ENCODE peak calls at places on chromosomes 13 and 19, in nine cellular contexts. X, D, E, N, M, Y, Q, R and P are unnamed samples.

GRCh38 chr19:16349551-16350171 is 25.0 kb downstream of the KLF2 start:
- DNase-seq in X (no peak), D (no peak), E (no peak), N (no peak), M (no peak), Y (no peak), Q (no peak), R (no peak), P (no peak)

GRCh38 chr13:25217023-25217909 is 45.2 kb upstream of the AMER2 start:
- DNase-seq in X (no peak), D (no peak), E (peak; percentile 51), N (peak; percentile 70), M (peak; percentile 2), Y (no peak), Q (peak; percentile 51), R (peak; percentile 73), P (no peak)

GRCh38 chr13:48492123-48493075 is 40.5 kb downstream of the RCBTB2 start:
- DNase-seq in X (peak; percentile 69), D (peak; percentile 63), E (no peak), N (peak; percentile 18), M (no peak), Y (peak; percentile 59), Q (no peak), R (no peak), P (peak; percentile 85)

GRCh38 chr19:49057636-49058234 is at the start of gene CGB7:
- DNase-seq in X (peak; percentile 64), D (peak; percentile 81), E (peak; percentile 69), N (peak; percentile 35), M (peak; percentile 70), Y (peak; percentile 21), Q (peak; percentile 35), R (peak; percentile 60), P (peak; percentile 63)

GRCh38 chr13:45393941-45394570 is 24.1 kb downstream of the SLC25A30 start:
- DNase-seq in X (no peak), D (peak; percentile 53), E (peak; percentile 79), N (peak; percentile 54), M (peak; percentile 56), Y (no peak), Q (peak; percentile 34), R (peak; percentile 57), P (no peak)

GRCh38 chr19:19256072-19256969 is 16.8 kb downstream of the TM6SF2 start:
- DNase-seq in X (no peak), D (no peak), E (peak; percentile 73), N (no peak), M (no peak), Y (no peak), Q (no peak), R (no peak), P (no peak)

GRCh38 chr19:8900421-8900820 is 68.2 kb downstream of the MBD3L1 start:
- DNase-seq in X (no peak), D (no peak), E (no peak), N (no peak), M (no peak), Y (no peak), Q (no peak), R (no peak), P (no peak)

GRCh38 chr19:31533114-31533513 is 183.9 kb upstream of the TSHZ3 start:
- DNase-seq in X (no peak), D (no peak), E (no peak), N (no peak), M (no peak), Y (no peak), Q (no peak), R (no peak), P (peak; percentile 30)

GRCh38 chr13:98798849-98799645 is 46.6 kb upstream of the SLC15A1 start:
- DNase-seq in X (no peak), D (no peak), E (no peak), N (peak; percentile 61), M (no peak), Y (no peak), Q (peak; percentile 49), R (no peak), P (no peak)

GRCh38 chr13:28012896-28013295 is 24.4 kb upstream of the URAD start:
- DNase-seq in X (no peak), D (no peak), E (no peak), N (no peak), M (peak; percentile 69), Y (no peak), Q (no peak), R (peak; percentile 59), P (no peak)

GRCh38 chr19:33413426-33413725 is 39.9 kb downstream of the CEBPG start:
- DNase-seq in X (no peak), D (no peak), E (no peak), N (no peak), M (no peak), Y (no peak), Q (no peak), R (no peak), P (no peak)
- H3K27me3 ChIP-seq in X (no peaks in the 10 kb centered on the region), D (no peaks in the 10 kb centered on the region), E (no peaks in the 10 kb centered on the region), N (no peaks in the 10 kb centered on the region), M (no peaks in the 10 kb centered on the region), Y (no peaks in the 10 kb centered on the region), Q (no peaks in the 10 kb centered on the region), R (no peaks in the 10 kb centered on the region), P (no peaks in the 10 kb centered on the region)

GRCh38 chr13:73462241-73462640 is 403.4 kb downstream of the KLF5 start:
- DNase-seq in X (no peak), D (no peak), E (no peak), N (peak; percentile 6), M (no peak), Y (no peak), Q (peak; percentile 31), R (no peak), P (no peak)

GRCh38 chr13:73467103-73467502 is 408.3 kb downstream of the KLF5 start:
- DNase-seq in X (no peak), D (no peak), E (peak; percentile 3), N (peak; percentile 16), M (no peak), Y (no peak), Q (peak; percentile 52), R (no peak), P (no peak)

GRCh38 chr13:73464758-73465628 is 406.2 kb downstream of the KLF5 start:
- DNase-seq in X (no peak), D (no peak), E (no peak), N (no peak), M (no peak), Y (no peak), Q (no peak), R (no peak), P (no peak)

GRCh38 chr13:73465629-73465974 is 406.8 kb downstream of the KLF5 start:
- DNase-seq in X (no peak), D (no peak), E (no peak), N (peak; percentile 42), M (peak; percentile 85), Y (no peak), Q (peak; percentile 54), R (peak; percentile 89), P (no peak)

DNA sequence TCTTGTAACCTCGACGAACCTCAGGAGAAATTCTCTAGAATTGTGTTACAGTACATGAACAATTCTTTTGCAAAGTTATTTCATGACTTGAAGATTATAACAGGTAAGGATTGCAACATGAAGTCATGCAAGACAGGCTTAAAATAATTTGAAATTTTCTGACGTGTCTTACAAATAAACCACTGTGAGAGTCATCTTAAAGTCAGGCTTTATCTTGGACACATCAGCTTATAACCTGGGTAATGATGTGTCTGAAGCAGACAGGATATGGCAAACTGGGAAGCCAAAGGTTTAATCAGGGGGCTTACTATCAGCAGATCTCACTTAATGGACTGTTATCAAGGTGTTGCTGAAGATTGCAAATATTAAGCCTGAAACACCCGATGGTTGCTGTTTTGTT is 407.8 kb downstream of the KLF5 start:
- DNase-seq in X (no peak), D (no peak), E (peak; percentile 29), N (no peak), M (peak; percentile 50), Y (no peak), Q (peak; percentile 17), R (no peak), P (no peak)
- H3K27me3 ChIP-seq in X (no peaks in the 10 kb centered on the region), D (no peaks in the 10 kb centered on the region), E (no peaks in the 10 kb centered on the region), N (no peaks in the 10 kb centered on the region), M (no peaks in the 10 kb centered on the region), Y (no peaks in the 10 kb centered on the region), Q (no peaks in the 10 kb centered on the region), R (no peaks in the 10 kb centered on the region), P (no peaks in the 10 kb centered on the region)

GRCh38 chr13:112248406-112248760 is 127.8 kb upstream of the SPACA7 start:
- DNase-seq in X (no peak), D (no peak), E (no peak), N (no peak), M (no peak), Y (no peak), Q (no peak), R (no peak), P (peak; percentile 43)

GRCh38 chr13:112245959-112246358 is 130.2 kb upstream of the SPACA7 start:
- DNase-seq in X (no peak), D (no peak), E (no peak), N (no peak), M (no peak), Y (no peak), Q (no peak), R (no peak), P (peak; percentile 18)

GRCh38 chr13:112245179-112245724 is 130.9 kb upstream of the SPACA7 start:
- DNase-seq in X (no peak), D (no peak), E (no peak), N (no peak), M (no peak), Y (no peak), Q (no peak), R (no peak), P (peak; percentile 53)

GRCh38 chr13:112247471-112248405 is 128.4 kb upstream of the SPACA7 start:
- DNase-seq in X (no peak), D (no peak), E (no peak), N (no peak), M (no peak), Y (no peak), Q (no peak), R (no peak), P (peak; percentile 13)

GRCh38 chr13:112246731-112247470 is 129.3 kb upstream of the SPACA7 start:
- DNase-seq in X (no peak), D (no peak), E (no peak), N (no peak), M (no peak), Y (no peak), Q (no peak), R (no peak), P (peak; percentile 42)
- H3K27me3 ChIP-seq in X (peaks cover 13% of the 10 kb centered on the region), D (no peaks in the 10 kb centered on the region), E (no peaks in the 10 kb centered on the region), N (no peaks in the 10 kb centered on the region), M (peaks cover 64% of the 10 kb centered on the region), Y (no peaks in the 10 kb centered on the region), Q (no peaks in the 10 kb centered on the region), R (no peaks in the 10 kb centered on the region), P (no peaks in the 10 kb centered on the region)

GRCh38 chr19:45645631-45646344 is 6.6 kb upstream of the EML2 start:
- DNase-seq in X (peak; percentile 55), D (peak; percentile 73), E (peak; percentile 95), N (peak; percentile 80), M (peak; percentile 75), Y (peak; percentile 56), Q (peak; percentile 72), R (peak; percentile 65), P (peak; percentile 88)

GRCh38 chr19:45646345-45646698 is 7.1 kb upstream of the EML2 start:
- DNase-seq in X (no peak), D (no peak), E (no peak), N (no peak), M (no peak), Y (no peak), Q (no peak), R (no peak), P (no peak)

GRCh38 chr19:45643024-45643926 is 4.1 kb upstream of the EML2 start:
- DNase-seq in X (peak; percentile 77), D (peak; percentile 92), E (peak; percentile 91), N (peak; percentile 61), M (peak; percentile 73), Y (peak; percentile 68), Q (peak; percentile 53), R (peak; percentile 59), P (peak; percentile 84)

GRCh38 chr19:45643927-45644771 is 5.0 kb upstream of the EML2 start:
- DNase-seq in X (no peak), D (no peak), E (peak; percentile 23), N (no peak), M (no peak), Y (no peak), Q (no peak), R (no peak), P (no peak)

GRCh38 chr19:45645068-45645630 is 6.0 kb upstream of the EML2 start:
- DNase-seq in X (no peak), D (no peak), E (no peak), N (no peak), M (no peak), Y (no peak), Q (no peak), R (no peak), P (no peak)
- H3K27me3 ChIP-seq in X (peaks cover 43% of the 10 kb centered on the region), D (no peaks in the 10 kb centered on the region), E (no peaks in the 10 kb centered on the region), N (no peaks in the 10 kb centered on the region), M (no peaks in the 10 kb centered on the region), Y (no peaks in the 10 kb centered on the region), Q (no peaks in the 10 kb centered on the region), R (no peaks in the 10 kb centered on the region), P (no peaks in the 10 kb centered on the region)